ENCODE peak calls at places on chromosomes 12 and 14, in seven cellular contexts. I is neuronal stem cell; W is AG04450; B is CD4-positive, alpha-beta memory T cell; V is CD8-positive, alpha-beta memory T cell; Z is PC-3; P is neural progenitor cell. U is an unnamed sample. For H3K27me3, the result is how much of the 10 kb centered on the place peaks cover.

GRCh38 chr12:2172486-2173214 is 119.9 kb downstream of the CACNA1C start:
- DNase-seq in I (no peak), W (no peak), B (no peak), V (no peak), Z (no peak), P (no peak), U (no peak)

GRCh38 chr12:16303939-16304338 is 26.5 kb upstream of the SLC15A5 start:
- DNase-seq in I (no peak), W (no peak), B (no peak), V (no peak), Z (no peak), P (no peak), U (no peak)

GRCh38 chr12:6958609-6959375 is 7.6 kb downstream of the PTPN6 start:
- DNase-seq in I (no peak), W (no peak), B (peak), V (peak), Z (no peak), P (no peak), U (peak)

GRCh38 chr12:3520168-3520567 is 29.2 kb downstream of the PRMT8 start:
- DNase-seq in I (no peak), W (no peak), B (no peak), V (no peak), Z (peak), P (no peak), U (no peak)

GRCh38 chr14:61177279-61178225 is 103.6 kb downstream of the TMEM30B start:
- DNase-seq in I (no peak), W (no peak), B (no peak), V (no peak), Z (peak), P (no peak), U (no peak)

GRCh38 chr12:28759334-28759733 is 389.7 kb upstream of the FAR2 start:
- DNase-seq in I (peak), W (no peak), B (no peak), V (no peak), Z (peak), P (peak), U (no peak)

GRCh38 chr12:53807322-53807721 is 55.5 kb upstream of the CISTR start:
- DNase-seq in I (no peak), W (no peak), B (no peak), V (no peak), Z (no peak), P (no peak), U (no peak)

GRCh38 chr14:93160353-93160801 is 24.3 kb downstream of the MOAP1 start:
- DNase-seq in I (no peak), W (no peak), B (no peak), V (no peak), Z (peak), P (peak), U (no peak)

GRCh38 chr14:61654026-61654425 is 41.3 kb upstream of the HIF1A start:
- DNase-seq in I (no peak), W (no peak), B (no peak), V (no peak), Z (no peak), P (no peak), U (no peak)

GRCh38 chr14:45252356-45253069 is 489 bp downstream of the MIS18BP1 start:
- DNase-seq in I (no peak), W (no peak), B (no peak), V (no peak), Z (peak), P (peak), U (no peak)

GRCh38 chr12:13194462-13195110 is 1.9 kb upstream of the EMP1 start:
- DNase-seq in I (no peak), W (no peak), B (no peak), V (no peak), Z (peak), P (no peak), U (no peak)

GRCh38 chr12:79444089-79444488 is 246.7 kb downstream of the PAWR start:
- DNase-seq in I (no peak), W (no peak), B (no peak), V (no peak), Z (peak), P (no peak), U (no peak)

GRCh38 chr14:59347511-59347900 is 117.7 kb downstream of the GPR135 start:
- DNase-seq in I (no peak), W (no peak), B (no peak), V (no peak), Z (no peak), P (no peak), U (no peak)

GRCh38 chr12:52216807-52217206 is 16.2 kb upstream of the KRT7 start:
- DNase-seq in I (no peak), W (no peak), B (no peak), V (no peak), Z (no peak), P (no peak), U (no peak)

GRCh38 chr14:75254381-75254821 is 24.2 kb upstream of the FOS start:
- DNase-seq in I (no peak), W (no peak), B (no peak), V (no peak), Z (peak), P (no peak), U (no peak)

GRCh38 chr12:90301095-90301494 is 592.5 kb upstream of the ATP2B1 start:
- DNase-seq in I (no peak), W (no peak), B (no peak), V (no peak), Z (no peak), P (no peak), U (no peak)

GRCh38 chr12:11242656-11243055 is 26.9 kb downstream of the PRB3 start:
- DNase-seq in I (no peak), W (no peak), B (no peak), V (no peak), Z (no peak), P (no peak), U (no peak)

GRCh38 chr12:64029013-64029857 is 184.7 kb downstream of the SRGAP1 start:
- DNase-seq in I (no peak), W (peak), B (no peak), V (no peak), Z (no peak), P (no peak), U (no peak)

GRCh38 chr14:70706177-70706576 is 64.5 kb downstream of the TTC9 start:
- DNase-seq in I (no peak), W (no peak), B (no peak), V (no peak), Z (no peak), P (no peak), U (no peak)

GRCh38 chr12:2588345-2588744 is 206.4 kb upstream of the FKBP4 start:
- DNase-seq in I (no peak), W (no peak), B (no peak), V (no peak), Z (no peak), P (no peak), U (no peak)

GRCh38 chr14:50542941-50543418 is 10.6 kb upstream of the MAP4K5 start:
- DNase-seq in I (peak), W (no peak), B (peak), V (no peak), Z (peak), P (peak), U (peak)

GRCh38 chr12:130627175-130627574 is 88.9 kb downstream of the RIMBP2 start:
- DNase-seq in I (no peak), W (no peak), B (no peak), V (no peak), Z (no peak), P (no peak), U (no peak)

GRCh38 chr12:26156996-26157395 is 32.2 kb upstream of the BHLHE41 start:
- DNase-seq in I (no peak), W (no peak), B (no peak), V (no peak), Z (no peak), P (no peak), U (no peak)

GRCh38 chr12:93573552-93574223 is 1.2 kb downstream of the SOCS2 start:
- DNase-seq in I (peak), W (no peak), B (no peak), V (no peak), Z (peak), P (peak), U (no peak)

GRCh38 chr12:41762691-41763090 is 382.0 kb downstream of the GXYLT1 start:
- DNase-seq in I (no peak), W (no peak), B (no peak), V (no peak), Z (no peak), P (no peak), U (no peak)

GRCh38 chr12:121580959-121581680 is at the start of gene KDM2B:
- DNase-seq in I (peak), W (no peak), B (peak), V (no peak), Z (peak), P (peak), U (no peak)

GRCh38 chr12:64010069-64010686 is 165.7 kb downstream of the SRGAP1 start:
- DNase-seq in I (no peak), W (peak), B (no peak), V (no peak), Z (peak), P (no peak), U (no peak)

GRCh38 chr14:75341639-75342038 is 63.0 kb downstream of the FOS start:
- DNase-seq in I (no peak), W (no peak), B (no peak), V (no peak), Z (no peak), P (no peak), U (peak)

GRCh38 chr12:64404470-64405446 is 566 bp downstream of the XPOT start:
- DNase-seq in I (no peak), W (peak), B (peak), V (peak), Z (peak), P (no peak), U (peak)

DNA sequence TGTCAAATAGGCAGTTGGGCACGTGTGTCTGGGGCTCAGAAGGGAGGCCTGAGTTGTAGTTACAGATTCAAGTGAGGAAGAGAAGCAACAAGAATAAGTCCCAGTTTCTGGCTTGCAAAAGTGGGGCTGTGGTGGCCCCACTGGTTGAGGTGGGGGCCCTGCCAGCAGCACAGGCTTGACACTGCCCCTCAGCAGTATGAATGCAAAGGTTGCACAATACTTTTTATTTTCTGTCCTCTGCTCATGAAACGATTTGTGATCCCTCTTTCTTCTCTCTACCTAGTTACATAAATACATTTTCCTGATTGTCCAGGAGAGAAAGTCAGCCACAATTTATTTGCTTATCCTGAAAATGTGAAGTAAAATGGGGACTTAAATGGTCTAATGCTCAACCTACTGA is 577.8 kb downstream of the AACS start:
- DNase-seq in I (no peak), W (no peak), B (no peak), V (no peak), Z (no peak), P (no peak), U (no peak)
- H3K27me3 ChIP-seq in I (under half), W (under half), B (under half), V (under half), Z (under half), P (under half), U (under half)

GRCh38 chr14:28755930-28756895 is 10.4 kb upstream of the FOXG1 start:
- DNase-seq in I (no peak), W (no peak), B (no peak), V (no peak), Z (no peak), P (peak), U (no peak)

GRCh38 chr14:28757790-28758189 is 8.8 kb upstream of the FOXG1 start:
- DNase-seq in I (no peak), W (no peak), B (no peak), V (no peak), Z (no peak), P (no peak), U (no peak)

GRCh38 chr14:28756896-28757570 is 9.6 kb upstream of the FOXG1 start:
- DNase-seq in I (no peak), W (no peak), B (no peak), V (no peak), Z (peak), P (peak), U (peak)

GRCh38 chr14:28754209-28754985 is 12.2 kb upstream of the FOXG1 start:
- DNase-seq in I (no peak), W (no peak), B (no peak), V (no peak), Z (peak), P (peak), U (no peak)

GRCh38 chr14:28755198-28755794 is 11.3 kb upstream of the FOXG1 start:
- DNase-seq in I (no peak), W (no peak), B (no peak), V (no peak), Z (no peak), P (no peak), U (no peak)
- H3K27me3 ChIP-seq in I (under half), W (under half), B (under half), V (under half), Z (half or more), P (half or more), U (under half)

GRCh38 chr12:66453111-66453510 is 150.8 kb downstream of the HELB start:
- DNase-seq in I (no peak), W (no peak), B (no peak), V (no peak), Z (no peak), P (no peak), U (no peak)
- H3K27me3 ChIP-seq in I (under half), W (under half), B (under half), V (under half), Z (under half), P (under half), U (under half)

DNA sequence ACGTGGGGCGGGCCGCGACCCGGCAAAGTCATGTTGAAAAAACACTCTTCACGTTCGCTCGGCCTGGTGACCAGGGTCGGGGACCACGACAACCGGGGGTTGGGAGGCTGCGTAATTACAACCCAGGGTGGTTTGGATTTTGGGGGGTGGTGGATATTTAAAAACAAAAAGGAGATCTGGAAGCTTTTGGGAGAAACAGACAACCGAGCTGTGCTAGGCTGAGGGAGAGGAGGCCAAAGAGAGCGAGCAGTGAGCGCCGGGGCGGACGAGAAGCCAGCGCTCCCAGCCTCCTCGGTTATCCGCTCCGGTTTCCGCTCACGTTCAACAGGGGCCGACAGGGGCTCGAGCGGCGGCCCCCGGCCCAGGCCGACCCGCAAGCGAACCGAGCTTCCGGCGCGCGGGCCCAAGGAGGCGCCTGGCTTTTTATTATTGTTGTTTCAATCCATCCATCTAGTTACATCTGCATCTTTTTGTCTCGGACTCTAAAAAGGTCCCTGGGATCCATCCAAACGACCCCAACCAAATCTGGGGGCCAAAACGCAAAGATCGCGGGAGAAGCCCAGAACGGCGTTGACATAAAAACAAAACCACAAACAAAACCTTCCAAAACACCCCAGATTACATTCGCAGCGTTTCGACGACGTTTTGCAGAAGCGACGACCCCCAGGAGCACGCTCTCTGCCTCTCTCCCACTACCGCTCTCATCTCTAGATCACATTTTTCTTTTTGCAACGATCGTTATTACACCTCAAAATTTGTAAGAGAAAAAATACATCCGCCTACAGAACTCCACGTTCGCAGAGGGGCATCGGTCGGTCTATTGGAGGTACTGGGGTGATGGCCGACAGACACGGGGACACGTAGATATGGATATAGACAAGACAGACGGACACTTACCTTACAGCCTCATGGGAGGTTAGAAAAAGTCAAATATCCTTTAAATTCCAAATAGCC is 740 bp downstream of the OTX2 start:
- DNase-seq in I (no peak), W (no peak), B (no peak), V (no peak), Z (no peak), P (peak), U (no peak)
- H3K27me3 ChIP-seq in I (under half), W (half or more), B (under half), V (half or more), Z (half or more), P (under half), U (half or more)

GRCh38 chr14:103395245-103395644 is 10.0 kb downstream of the MARK3 start:
- DNase-seq in I (no peak), W (no peak), B (no peak), V (no peak), Z (peak), P (no peak), U (no peak)
- H3K27me3 ChIP-seq in I (under half), W (under half), B (under half), V (under half), Z (under half), P (under half), U (under half)

DNA sequence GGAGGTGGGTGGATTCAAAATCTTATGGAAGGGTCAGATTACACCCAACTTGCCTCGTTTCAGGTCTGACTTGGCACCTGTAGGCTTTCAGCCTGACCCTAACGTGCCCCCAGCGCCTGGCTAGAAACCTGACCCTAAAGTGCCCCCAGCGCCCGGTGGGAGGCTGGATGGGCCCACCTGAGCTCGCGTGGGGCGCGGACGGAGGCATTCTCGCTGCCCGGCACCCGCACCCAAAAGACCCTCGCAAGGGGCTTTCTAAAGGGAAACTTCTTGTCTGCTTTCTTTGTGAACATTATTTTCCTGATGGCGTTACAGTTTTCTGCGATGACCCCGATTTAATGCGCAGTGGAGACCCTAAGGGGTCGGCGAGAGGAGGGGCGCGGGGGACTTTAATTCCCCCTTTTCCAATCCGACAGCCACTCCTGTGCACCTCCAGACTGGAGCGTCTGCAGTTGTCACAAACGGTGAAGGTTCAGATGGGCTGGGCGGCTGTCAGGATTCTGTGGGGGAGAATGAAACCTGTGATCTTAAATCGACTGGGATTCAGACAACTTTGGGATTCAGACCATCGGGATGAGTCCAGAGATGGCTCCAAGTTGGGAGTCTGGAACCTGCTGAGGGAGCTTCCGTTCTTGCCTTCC is 746 bp upstream of the HRK start:
- DNase-seq in I (no peak), W (no peak), B (no peak), V (no peak), Z (no peak), P (peak), U (no peak)
- H3K27me3 ChIP-seq in I (under half), W (half or more), B (under half), V (under half), Z (under half), P (half or more), U (half or more)

GRCh38 chr12:32012249-32012785 is 53.1 kb downstream of the RESF1 start:
- DNase-seq in I (no peak), W (no peak), B (no peak), V (no peak), Z (no peak), P (no peak), U (no peak)

GRCh38 chr12:32005496-32006125 is 46.4 kb downstream of the RESF1 start:
- DNase-seq in I (no peak), W (no peak), B (no peak), V (no peak), Z (no peak), P (no peak), U (no peak)

DNA sequence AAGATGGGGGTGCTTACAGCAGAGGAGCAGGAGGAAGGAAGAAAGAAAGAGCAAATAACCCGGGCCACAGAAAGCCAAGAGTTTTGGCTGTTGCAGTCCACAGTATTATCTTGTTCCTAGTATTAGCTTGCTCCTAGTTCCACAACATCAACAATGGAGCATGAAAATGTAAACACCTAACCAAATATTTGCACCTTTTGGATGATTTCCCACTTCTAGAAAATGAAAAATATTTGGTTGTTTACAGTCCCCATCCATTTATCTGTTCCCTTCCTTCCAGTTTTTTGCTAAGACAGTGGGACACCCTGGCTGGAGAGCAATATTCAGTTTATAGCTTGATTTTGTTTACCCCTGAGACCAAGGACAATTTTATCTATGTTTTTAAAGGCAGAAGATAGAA is 51.4 kb downstream of the RESF1 start:
- DNase-seq in I (no peak), W (no peak), B (no peak), V (no peak), Z (no peak), P (no peak), U (no peak)
- H3K27me3 ChIP-seq in I (under half), W (under half), B (under half), V (under half), Z (under half), P (under half), U (under half)

GRCh38 chr14:74246561-74246960 is 7.3 kb downstream of the VSX2 start:
- DNase-seq in I (no peak), W (no peak), B (no peak), V (no peak), Z (no peak), P (peak), U (no peak)
- H3K27me3 ChIP-seq in I (under half), W (half or more), B (under half), V (under half), Z (under half), P (under half), U (under half)